ENCODE peak calls at places on chromosome 11, in six cellular contexts. One of them, this sample, is unnamed.
A peak's percentile ranks its signal among the peaks of the same experiment; 100 is the strongest.

GRCh38 chr11:73402834-73403185 is 26.6 kb downstream of the RELT start:
- DNase-seq in pancreas: no peak
- DNase-seq in neuronal stem cell: no peak
- DNase-seq in endodermal cell: peak; percentile 60
- DNase-seq in sigmoid colon: no peak
- DNase-seq in psoas muscle: no peak
- DNase-seq in this sample: no peak

GRCh38 chr11:85866137-85866827 is 11.1 kb downstream of the CCDC83 start:
- DNase-seq in psoas muscle: no peak
- DNase-seq in endodermal cell: no peak
- DNase-seq in sigmoid colon: no peak
- DNase-seq in pancreas: no peak
- DNase-seq in neuronal stem cell: no peak
- DNase-seq in this sample: no peak

GRCh38 chr11:8333431-8334401 is 70.0 kb upstream of the LMO1 start:
- DNase-seq in endodermal cell: peak; percentile 88
- DNase-seq in pancreas: no peak
- DNase-seq in neuronal stem cell: no peak
- DNase-seq in sigmoid colon: no peak
- DNase-seq in psoas muscle: no peak
- DNase-seq in this sample: no peak

GRCh38 chr11:116171271-116172140 is 601.3 kb downstream of the BUD13 start:
- DNase-seq in endodermal cell: peak; percentile 43
- DNase-seq in neuronal stem cell: no peak
- DNase-seq in sigmoid colon: no peak
- DNase-seq in pancreas: no peak
- DNase-seq in psoas muscle: no peak
- DNase-seq in this sample: peak; percentile 22

GRCh38 chr11:14443642-14444041 is 56.0 kb downstream of the COPB1 start:
- DNase-seq in psoas muscle: no peak
- DNase-seq in neuronal stem cell: no peak
- DNase-seq in pancreas: peak; percentile 51
- DNase-seq in endodermal cell: no peak
- DNase-seq in sigmoid colon: no peak
- DNase-seq in this sample: no peak

GRCh38 chr11:14764899-14765527 is 121.4 kb downstream of the PDE3B start:
- DNase-seq in sigmoid colon: no peak
- DNase-seq in psoas muscle: no peak
- DNase-seq in pancreas: no peak
- DNase-seq in endodermal cell: no peak
- DNase-seq in neuronal stem cell: no peak
- DNase-seq in this sample: no peak

GRCh38 chr11:2303627-2304155 is 1.9 kb downstream of the TSPAN32 start:
- DNase-seq in endodermal cell: no peak
- DNase-seq in psoas muscle: no peak
- DNase-seq in pancreas: no peak
- DNase-seq in neuronal stem cell: no peak
- DNase-seq in sigmoid colon: no peak
- DNase-seq in this sample: no peak

GRCh38 chr11:30046211-30046945 is 29.5 kb upstream of the KCNA4 start:
- DNase-seq in pancreas: no peak
- DNase-seq in sigmoid colon: no peak
- DNase-seq in psoas muscle: no peak
- DNase-seq in endodermal cell: peak; percentile 78
- DNase-seq in neuronal stem cell: no peak
- DNase-seq in this sample: no peak

GRCh38 chr11:134905513-134905912 is 493.5 kb upstream of the B3GAT1 start:
- DNase-seq in psoas muscle: peak; percentile 61
- DNase-seq in sigmoid colon: no peak
- DNase-seq in pancreas: no peak
- DNase-seq in endodermal cell: no peak
- DNase-seq in neuronal stem cell: no peak
- DNase-seq in this sample: no peak

GRCh38 chr11:47409440-47410403 is 1.3 kb downstream of the SLC39A13 start:
- DNase-seq in pancreas: no peak
- DNase-seq in psoas muscle: no peak
- DNase-seq in sigmoid colon: no peak
- DNase-seq in neuronal stem cell: no peak
- DNase-seq in endodermal cell: peak; percentile 37
- DNase-seq in this sample: no peak

GRCh38 chr11:61007971-61008896 is 36.8 kb downstream of the CD6 start:
- DNase-seq in endodermal cell: peak; percentile 96
- DNase-seq in neuronal stem cell: peak; percentile 30
- DNase-seq in sigmoid colon: no peak
- DNase-seq in pancreas: no peak
- DNase-seq in psoas muscle: no peak
- DNase-seq in this sample: no peak

GRCh38 chr11:125153837-125154236 is 10.7 kb upstream of the PKNOX2 start:
- DNase-seq in endodermal cell: peak; percentile 23
- DNase-seq in pancreas: no peak
- DNase-seq in psoas muscle: no peak
- DNase-seq in neuronal stem cell: no peak
- DNase-seq in sigmoid colon: no peak
- DNase-seq in this sample: no peak

GRCh38 chr11:65868076-65868667 is 4.4 kb downstream of the EFEMP2 start:
- DNase-seq in neuronal stem cell: peak; percentile 62
- DNase-seq in pancreas: no peak
- DNase-seq in psoas muscle: peak; percentile 17
- DNase-seq in sigmoid colon: peak; percentile 70
- DNase-seq in endodermal cell: peak; percentile 86
- DNase-seq in this sample: no peak

GRCh38 chr11:58391879-58392278 is 14.8 kb downstream of the OR5B3 start:
- DNase-seq in neuronal stem cell: no peak
- DNase-seq in sigmoid colon: no peak
- DNase-seq in pancreas: no peak
- DNase-seq in psoas muscle: no peak
- DNase-seq in endodermal cell: no peak
- DNase-seq in this sample: no peak

GRCh38 chr11:65440831-65441499 is 18.4 kb downstream of the NEAT1 start:
- DNase-seq in endodermal cell: no peak
- DNase-seq in pancreas: no peak
- DNase-seq in sigmoid colon: peak; percentile 66
- DNase-seq in psoas muscle: no peak
- DNase-seq in neuronal stem cell: no peak
- DNase-seq in this sample: no peak

GRCh38 chr11:2325719-2326118 is 23.9 kb downstream of the TSPAN32 start:
- DNase-seq in psoas muscle: no peak
- DNase-seq in neuronal stem cell: no peak
- DNase-seq in sigmoid colon: no peak
- DNase-seq in pancreas: peak; percentile 51
- DNase-seq in endodermal cell: no peak
- DNase-seq in this sample: no peak

GRCh38 chr11:67281552-67282150 is 7.5 kb upstream of the ANKRD13D start:
- DNase-seq in sigmoid colon: peak; percentile 57
- DNase-seq in psoas muscle: peak; percentile 6
- DNase-seq in neuronal stem cell: no peak
- DNase-seq in pancreas: no peak
- DNase-seq in endodermal cell: no peak
- DNase-seq in this sample: no peak

GRCh38 chr11:114296979-114297372 is 777 bp downstream of the NNMT start:
- DNase-seq in neuronal stem cell: no peak
- DNase-seq in sigmoid colon: no peak
- DNase-seq in pancreas: no peak
- DNase-seq in psoas muscle: no peak
- DNase-seq in endodermal cell: no peak
- DNase-seq in this sample: no peak

GRCh38 chr11:107704432-107704831 is 7.4 kb downstream of the SLN start:
- DNase-seq in neuronal stem cell: no peak
- DNase-seq in endodermal cell: no peak
- DNase-seq in pancreas: no peak
- DNase-seq in psoas muscle: no peak
- DNase-seq in sigmoid colon: no peak
- DNase-seq in this sample: no peak

GRCh38 chr11:109697140-109697843 is 275.3 kb downstream of the C11orf87 start:
- DNase-seq in neuronal stem cell: peak; percentile 18
- DNase-seq in endodermal cell: peak; percentile 69
- DNase-seq in pancreas: no peak
- DNase-seq in psoas muscle: no peak
- DNase-seq in sigmoid colon: no peak
- DNase-seq in this sample: no peak

GRCh38 chr11:8642226-8642625 is 40.2 kb downstream of the TRIM66 start:
- DNase-seq in pancreas: no peak
- DNase-seq in psoas muscle: no peak
- DNase-seq in sigmoid colon: no peak
- DNase-seq in neuronal stem cell: no peak
- DNase-seq in endodermal cell: no peak
- DNase-seq in this sample: no peak

GRCh38 chr11:20089796-20090653 is 70.2 kb downstream of the DBX1 start:
- DNase-seq in pancreas: peak; percentile 71
- DNase-seq in psoas muscle: no peak
- DNase-seq in neuronal stem cell: no peak
- DNase-seq in sigmoid colon: no peak
- DNase-seq in endodermal cell: peak; percentile 30
- DNase-seq in this sample: no peak

GRCh38 chr11:20090654-20091374 is 69.5 kb downstream of the DBX1 start:
- DNase-seq in endodermal cell: no peak
- DNase-seq in psoas muscle: no peak
- DNase-seq in neuronal stem cell: no peak
- DNase-seq in sigmoid colon: no peak
- DNase-seq in pancreas: no peak
- DNase-seq in this sample: no peak

GRCh38 chr11:20097319-20098221 is 62.7 kb downstream of the DBX1 start:
- DNase-seq in sigmoid colon: no peak
- DNase-seq in psoas muscle: no peak
- DNase-seq in neuronal stem cell: no peak
- DNase-seq in pancreas: no peak
- DNase-seq in endodermal cell: no peak
- DNase-seq in this sample: no peak

GRCh38 chr11:20095189-20095588 is 65.1 kb downstream of the DBX1 start:
- DNase-seq in endodermal cell: no peak
- DNase-seq in psoas muscle: no peak
- DNase-seq in pancreas: no peak
- DNase-seq in sigmoid colon: no peak
- DNase-seq in neuronal stem cell: no peak
- DNase-seq in this sample: no peak

DNA sequence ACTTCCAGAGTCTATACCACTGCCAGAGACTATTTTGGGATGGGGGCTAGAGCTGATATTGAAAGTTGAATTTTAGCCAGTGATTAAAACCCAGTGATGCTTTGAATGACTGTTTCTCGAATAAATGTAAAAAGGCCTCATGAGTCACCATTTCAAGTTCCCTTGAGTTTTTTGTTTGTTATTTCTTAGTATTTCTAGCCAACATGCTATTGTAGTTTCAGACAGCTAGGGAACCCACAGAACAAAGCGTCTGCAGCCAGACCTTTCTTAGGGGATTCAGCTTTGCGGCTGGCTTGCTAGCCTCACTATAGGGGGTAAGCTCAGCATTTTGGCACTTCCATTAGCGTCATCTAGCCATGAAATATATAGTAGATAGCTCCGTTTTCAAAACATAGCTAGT is 66.5 kb downstream of the DBX1 start:
- DNase-seq in pancreas: no peak
- DNase-seq in neuronal stem cell: no peak
- DNase-seq in psoas muscle: no peak
- DNase-seq in endodermal cell: peak; percentile 13
- DNase-seq in sigmoid colon: no peak
- DNase-seq in this sample: no peak
- H3K36me3 ChIP-seq in pancreas: no peaks in the 10 kb centered on the region
- H3K36me3 ChIP-seq in neuronal stem cell: peaks cover 84% of the 10 kb centered on the region
- H3K36me3 ChIP-seq in psoas muscle: peaks cover 50% of the 10 kb centered on the region
- H3K36me3 ChIP-seq in endodermal cell: no peaks in the 10 kb centered on the region
- H3K36me3 ChIP-seq in sigmoid colon: peaks cover 36% of the 10 kb centered on the region
- H3K36me3 ChIP-seq in this sample: peaks cover 33% of the 10 kb centered on the region

GRCh38 chr11:63906087-63906486 is 10.9 kb downstream of the RCOR2 start:
- DNase-seq in neuronal stem cell: no peak
- DNase-seq in endodermal cell: no peak
- DNase-seq in pancreas: no peak
- DNase-seq in sigmoid colon: no peak
- DNase-seq in psoas muscle: no peak
- DNase-seq in this sample: no peak
- H3K36me3 ChIP-seq in neuronal stem cell: peaks cover 82% of the 10 kb centered on the region
- H3K36me3 ChIP-seq in endodermal cell: peaks cover 38% of the 10 kb centered on the region
- H3K36me3 ChIP-seq in pancreas: peaks cover 15% of the 10 kb centered on the region
- H3K36me3 ChIP-seq in sigmoid colon: peaks cover 35% of the 10 kb centered on the region
- H3K36me3 ChIP-seq in psoas muscle: peaks cover 90% of the 10 kb centered on the region
- H3K36me3 ChIP-seq in this sample: peaks cover 83% of the 10 kb centered on the region

GRCh38 chr11:252666-253065 is 15.9 kb downstream of the PSMD13 start:
- DNase-seq in endodermal cell: no peak
- DNase-seq in sigmoid colon: no peak
- DNase-seq in neuronal stem cell: no peak
- DNase-seq in pancreas: no peak
- DNase-seq in psoas muscle: no peak
- DNase-seq in this sample: no peak

GRCh38 chr11:250274-250673 is 13.5 kb downstream of the PSMD13 start:
- DNase-seq in psoas muscle: no peak
- DNase-seq in neuronal stem cell: no peak
- DNase-seq in pancreas: no peak
- DNase-seq in endodermal cell: peak; percentile 34
- DNase-seq in sigmoid colon: no peak
- DNase-seq in this sample: no peak

GRCh38 chr11:251550-251949 is 14.8 kb downstream of the PSMD13 start:
- DNase-seq in endodermal cell: peak; percentile 28
- DNase-seq in sigmoid colon: no peak
- DNase-seq in neuronal stem cell: no peak
- DNase-seq in psoas muscle: no peak
- DNase-seq in pancreas: no peak
- DNase-seq in this sample: no peak

GRCh38 chr11:250740-251299 is 14.0 kb downstream of the PSMD13 start:
- DNase-seq in sigmoid colon: peak; percentile 72
- DNase-seq in endodermal cell: peak; percentile 93
- DNase-seq in psoas muscle: peak; percentile 50
- DNase-seq in neuronal stem cell: peak; percentile 70
- DNase-seq in pancreas: peak; percentile 50
- DNase-seq in this sample: peak; percentile 67

DNA sequence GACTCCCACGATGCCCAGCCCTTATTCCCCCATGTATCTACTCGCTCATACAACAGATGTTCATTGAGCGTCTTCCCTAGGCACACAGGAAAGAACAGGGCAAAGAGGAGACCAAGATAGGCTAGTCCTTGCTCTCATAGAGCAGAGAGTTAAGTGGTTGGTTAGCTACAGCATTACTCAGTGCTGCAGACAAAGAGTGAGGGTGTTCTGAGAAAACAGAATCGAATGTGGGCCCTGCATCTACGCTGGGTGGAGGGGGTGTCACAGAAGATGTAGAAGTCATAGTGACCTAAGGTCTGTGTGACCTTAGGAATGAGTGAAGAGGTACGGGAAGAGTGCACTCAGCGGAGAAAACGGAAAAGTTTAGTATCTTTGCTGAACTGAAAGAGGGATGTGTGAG is 12.3 kb downstream of the PSMD13 start:
- DNase-seq in sigmoid colon: no peak
- DNase-seq in psoas muscle: no peak
- DNase-seq in pancreas: no peak
- DNase-seq in endodermal cell: no peak
- DNase-seq in neuronal stem cell: no peak
- DNase-seq in this sample: no peak
- H3K36me3 ChIP-seq in sigmoid colon: peaks cover 59% of the 10 kb centered on the region
- H3K36me3 ChIP-seq in psoas muscle: peaks cover 94% of the 10 kb centered on the region
- H3K36me3 ChIP-seq in pancreas: no peaks in the 10 kb centered on the region
- H3K36me3 ChIP-seq in endodermal cell: peaks cover 88% of the 10 kb centered on the region
- H3K36me3 ChIP-seq in neuronal stem cell: peaks cover 99% of the 10 kb centered on the region
- H3K36me3 ChIP-seq in this sample: peaks cover 44% of the 10 kb centered on the region

DNA sequence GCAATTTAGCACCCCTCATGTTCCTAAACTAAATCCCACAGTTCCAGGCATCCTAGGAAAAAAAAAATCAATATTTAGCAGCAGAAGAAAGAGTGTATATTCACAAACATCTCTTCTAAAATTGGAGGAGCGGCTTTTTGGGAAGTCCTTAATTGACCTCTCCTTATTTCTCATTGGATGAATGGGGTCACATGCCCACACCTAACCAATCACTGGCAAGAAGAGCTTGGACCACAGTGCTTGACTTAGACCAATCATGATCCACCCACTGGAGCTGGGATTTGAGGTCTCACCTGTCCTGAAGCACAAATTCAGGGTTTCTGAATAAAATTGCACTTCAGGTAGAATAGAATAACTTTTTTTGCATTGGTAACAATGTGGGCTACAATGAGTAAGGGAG is 16.0 kb downstream of the CD44 start:
- DNase-seq in psoas muscle: no peak
- DNase-seq in pancreas: no peak
- DNase-seq in neuronal stem cell: no peak
- DNase-seq in sigmoid colon: no peak
- DNase-seq in endodermal cell: no peak
- DNase-seq in this sample: no peak
- H3K36me3 ChIP-seq in psoas muscle: no peaks in the 10 kb centered on the region
- H3K36me3 ChIP-seq in pancreas: no peaks in the 10 kb centered on the region
- H3K36me3 ChIP-seq in neuronal stem cell: no peaks in the 10 kb centered on the region
- H3K36me3 ChIP-seq in sigmoid colon: no peaks in the 10 kb centered on the region
- H3K36me3 ChIP-seq in endodermal cell: no peaks in the 10 kb centered on the region
- H3K36me3 ChIP-seq in this sample: no peaks in the 10 kb centered on the region